ENCODE peak calls at places on chromosomes 12 and 14, in four cellular contexts. S is A549, L is lower lobe of right lung, K is K562. J is an unnamed sample.

GRCh38 chr14:102805454-102805891 is 28.2 kb downstream of the TRAF3 start:
- DNase-seq in S (no peak), L (no peak), K (no peak), J (no peak)

GRCh38 chr12:14775652-14776020 is 27.6 kb downstream of the WBP11 start:
- DNase-seq in S (no peak), L (no peak), K (no peak), J (no peak)

GRCh38 chr12:40137252-40137651 is 31.4 kb upstream of the SLC2A13 start:
- DNase-seq in S (no peak), L (no peak), K (no peak), J (no peak)

GRCh38 chr12:19031032-19031431 is 98.5 kb upstream of the PLEKHA5 start:
- DNase-seq in S (peak), L (no peak), K (no peak), J (no peak)

GRCh38 chr12:7142057-7142644 is 12.0 kb downstream of the CLSTN3 start:
- DNase-seq in S (peak), L (peak), K (peak), J (no peak)

GRCh38 chr12:106193404-106194215 is 54.2 kb downstream of the CKAP4 start:
- DNase-seq in S (no peak), L (no peak), K (no peak), J (no peak)

GRCh38 chr12:121652767-121653497 is 16.5 kb downstream of the MORN3 start:
- DNase-seq in S (no peak), L (no peak), K (no peak), J (no peak)

GRCh38 chr12:130878193-130879185 is 6.6 kb downstream of the RAN start:
- DNase-seq in S (no peak), L (no peak), K (peak), J (no peak)

GRCh38 chr12:52990206-52990605 is 16.1 kb upstream of the EIF4B start:
- DNase-seq in S (peak), L (no peak), K (no peak), J (no peak)

GRCh38 chr14:103516426-103517171 is 6.0 kb downstream of the CKB start:
- DNase-seq in S (no peak), L (peak), K (no peak), J (no peak)

GRCh38 chr14:68585690-68586089 is 207.2 kb downstream of the ZFP36L1 start:
- DNase-seq in S (no peak), L (no peak), K (no peak), J (no peak)

GRCh38 chr12:108304633-108305032 is 34.5 kb downstream of the CMKLR1 start:
- DNase-seq in S (no peak), L (no peak), K (no peak), J (no peak)

GRCh38 chr14:32576088-32576795 is 247.1 kb downstream of the AKAP6 start:
- DNase-seq in S (peak), L (no peak), K (peak), J (no peak)

GRCh38 chr12:130711751-130712150 is 4.3 kb downstream of the RIMBP2 start:
- DNase-seq in S (no peak), L (no peak), K (no peak), J (no peak)

GRCh38 chr12:54030889-54031860 is 1.7 kb upstream of the HOXC5 start:
- DNase-seq in S (no peak), L (no peak), K (no peak), J (no peak)

GRCh38 chr12:47725893-47726292 is 603 bp upstream of the ENDOU start:
- DNase-seq in S (no peak), L (no peak), K (no peak), J (no peak)

GRCh38 chr12:6390084-6390799 is 6.3 kb downstream of the LTBR start:
- DNase-seq in S (no peak), L (no peak), K (no peak), J (no peak)

GRCh38 chr12:110858848-110859247 is 12.1 kb downstream of the CCDC63 start:
- DNase-seq in S (no peak), L (no peak), K (peak), J (no peak)

GRCh38 chr14:55707365-55707804 is 127.4 kb downstream of the KTN1 start:
- DNase-seq in S (peak), L (no peak), K (no peak), J (no peak)

GRCh38 chr14:38201137-38201828 is 6.4 kb upstream of the SSTR1 start:
- DNase-seq in S (no peak), L (no peak), K (no peak), J (no peak)

DNA sequence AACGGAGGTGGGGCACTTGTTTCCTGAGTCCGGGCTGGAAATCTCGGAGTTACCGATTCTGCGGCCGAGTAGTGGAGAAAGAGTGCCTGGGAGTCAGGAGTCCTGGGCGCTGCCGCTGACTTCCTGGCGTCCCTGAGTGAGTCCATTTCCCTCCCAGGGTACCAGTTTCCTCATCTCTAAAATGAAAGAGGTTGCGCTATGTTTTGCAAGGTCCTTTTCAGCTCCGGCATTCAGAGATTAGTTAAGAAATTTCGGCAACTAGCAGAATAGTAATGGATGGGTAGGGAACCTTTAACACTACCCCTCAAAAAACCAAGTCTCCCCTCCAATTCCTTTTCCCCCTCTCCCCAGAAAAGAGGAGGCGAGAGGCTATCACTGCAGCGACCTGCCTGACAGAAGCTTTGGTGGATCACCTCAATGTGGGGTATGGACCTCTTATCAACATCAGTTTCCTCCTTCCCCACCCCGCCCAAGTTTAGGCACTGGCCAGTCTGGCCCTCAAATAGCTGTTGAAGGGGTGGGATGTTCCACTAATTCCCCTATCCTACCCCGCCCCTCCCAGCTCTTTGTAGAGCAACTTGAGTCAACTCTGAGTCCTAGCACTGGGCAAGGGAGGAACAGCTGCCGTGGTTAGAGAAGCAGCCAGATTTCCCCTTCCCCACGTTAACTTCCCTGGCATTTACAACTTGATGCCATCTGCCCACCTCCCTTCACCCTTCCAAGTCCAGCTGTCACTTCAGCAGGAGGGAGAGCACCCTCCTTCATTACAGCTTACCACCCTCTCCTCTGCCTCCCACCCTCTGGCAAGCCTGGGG is 943 bp downstream of the BLOC1S1 start:
- DNase-seq in S (no peak), L (no peak), K (no peak), J (no peak)
- TF ChIP-seq CTCF in S (no peak), L (no peak), K (no peak), J (no peak)

GRCh38 chr14:22598896-22599244 is 770 bp downstream of the ABHD4 start:
- DNase-seq in S (peak), L (no peak), K (peak), J (no peak)
- TF ChIP-seq CTCF in S (peak), L (peak), K (peak), J (peak)

GRCh38 chr14:99270491-99271287 is 1.3 kb downstream of the BCL11B start:
- DNase-seq in S (no peak), L (no peak), K (no peak), J (no peak)
- TF ChIP-seq CTCF in S (no peak), L (no peak), K (no peak), J (no peak)

GRCh38 chr14:77290705-77291104 is 19.7 kb upstream of the NGB start:
- DNase-seq in S (no peak), L (no peak), K (no peak), J (no peak)
- TF ChIP-seq CTCF in S (no peak), L (no peak), K (no peak), J (no peak)

J was measured in osteocyte.